ENCODE peak calls at places on chromosomes 4 and X, in seven cellular contexts. One of them, this sample, is unnamed.

GRCh38 chr4:67204441-67204840 is 340.9 kb downstream of the CENPC start:
- DNase-seq in caudate nucleus: no peak
- DNase-seq in pancreas: no peak
- DNase-seq in HEK293T: peak; percentile 51
- DNase-seq in stimulated activated CD8-positive, alpha-beta memory T cell treated with anti-CD3 and anti-CD28 coated beads, Interleukin-15, amount 100 ng/mL, for 24 hours: no peak
- DNase-seq in T follicular helper cell: no peak
- DNase-seq in fibroblast of pulmonary artery: no peak
- DNase-seq in this sample: no peak

GRCh38 chr4:39814403-39815185 is 116.7 kb downstream of the UBE2K start:
- DNase-seq in caudate nucleus: no peak
- DNase-seq in pancreas: no peak
- DNase-seq in HEK293T: no peak
- DNase-seq in stimulated activated CD8-positive, alpha-beta memory T cell treated with anti-CD3 and anti-CD28 coated beads, Interleukin-15, amount 100 ng/mL, for 24 hours: no peak
- DNase-seq in T follicular helper cell: no peak
- DNase-seq in fibroblast of pulmonary artery: peak; percentile 42
- DNase-seq in this sample: no peak

GRCh38 chr4:17142232-17142711 is 243.8 kb upstream of the LDB2 start:
- DNase-seq in caudate nucleus: no peak
- DNase-seq in pancreas: no peak
- DNase-seq in HEK293T: no peak
- DNase-seq in stimulated activated CD8-positive, alpha-beta memory T cell treated with anti-CD3 and anti-CD28 coated beads, Interleukin-15, amount 100 ng/mL, for 24 hours: no peak
- DNase-seq in T follicular helper cell: no peak
- DNase-seq in fibroblast of pulmonary artery: peak; percentile 96
- DNase-seq in this sample: no peak

GRCh38 chrX:16696956-16697355 is 15.5 kb downstream of the CTPS2 start:
- DNase-seq in caudate nucleus: no peak
- DNase-seq in pancreas: peak; percentile 36
- DNase-seq in HEK293T: no peak
- DNase-seq in stimulated activated CD8-positive, alpha-beta memory T cell treated with anti-CD3 and anti-CD28 coated beads, Interleukin-15, amount 100 ng/mL, for 24 hours: no peak
- DNase-seq in T follicular helper cell: no peak
- DNase-seq in fibroblast of pulmonary artery: no peak
- DNase-seq in this sample: no peak

GRCh38 chrX:84747516-84747915 is 245.3 kb upstream of the HDX start:
- DNase-seq in caudate nucleus: no peak
- DNase-seq in pancreas: no peak
- DNase-seq in HEK293T: no peak
- DNase-seq in stimulated activated CD8-positive, alpha-beta memory T cell treated with anti-CD3 and anti-CD28 coated beads, Interleukin-15, amount 100 ng/mL, for 24 hours: no peak
- DNase-seq in T follicular helper cell: no peak
- DNase-seq in fibroblast of pulmonary artery: no peak
- DNase-seq in this sample: no peak

GRCh38 chr4:76677571-76678326 is 220.2 kb downstream of the SOWAHB start:
- DNase-seq in caudate nucleus: no peak
- DNase-seq in pancreas: no peak
- DNase-seq in HEK293T: no peak
- DNase-seq in stimulated activated CD8-positive, alpha-beta memory T cell treated with anti-CD3 and anti-CD28 coated beads, Interleukin-15, amount 100 ng/mL, for 24 hours: no peak
- DNase-seq in T follicular helper cell: no peak
- DNase-seq in fibroblast of pulmonary artery: no peak
- DNase-seq in this sample: no peak

GRCh38 chrX:23756165-23756564 is 13.1 kb upstream of the ACOT9 start:
- DNase-seq in caudate nucleus: peak; percentile 1
- DNase-seq in pancreas: peak; percentile 47
- DNase-seq in HEK293T: peak; percentile 64
- DNase-seq in stimulated activated CD8-positive, alpha-beta memory T cell treated with anti-CD3 and anti-CD28 coated beads, Interleukin-15, amount 100 ng/mL, for 24 hours: no peak
- DNase-seq in T follicular helper cell: peak; percentile 43
- DNase-seq in fibroblast of pulmonary artery: peak; percentile 64
- DNase-seq in this sample: peak; percentile 8

GRCh38 chr4:25654971-25655963 is at the start of gene SLC34A2:
- DNase-seq in caudate nucleus: no peak
- DNase-seq in pancreas: no peak
- DNase-seq in HEK293T: no peak
- DNase-seq in stimulated activated CD8-positive, alpha-beta memory T cell treated with anti-CD3 and anti-CD28 coated beads, Interleukin-15, amount 100 ng/mL, for 24 hours: no peak
- DNase-seq in T follicular helper cell: no peak
- DNase-seq in fibroblast of pulmonary artery: no peak
- DNase-seq in this sample: no peak

GRCh38 chrX:30302957-30303356 is 6.2 kb downstream of the NR0B1 start:
- DNase-seq in caudate nucleus: peak; percentile 11
- DNase-seq in pancreas: no peak
- DNase-seq in HEK293T: no peak
- DNase-seq in stimulated activated CD8-positive, alpha-beta memory T cell treated with anti-CD3 and anti-CD28 coated beads, Interleukin-15, amount 100 ng/mL, for 24 hours: no peak
- DNase-seq in T follicular helper cell: no peak
- DNase-seq in fibroblast of pulmonary artery: no peak
- DNase-seq in this sample: peak; percentile 0

This sample was measured in substantia nigra.